ENCODE peak calls at places on chromosome X, in six cellular contexts. O is left ventricle myocardium inferior, I is tibial artery, M is ELR, G is NCI-H1092, U is SW480. H is an unnamed sample.

GRCh38 chrX:131068945-131069719 is 11.0 kb downstream of the ARHGAP36 start:
- DNase-seq in O (no peak), I (no peak), M (peak), G (no peak), U (no peak), H (no peak)

GRCh38 chrX:15203694-15204093 is 66.2 kb downstream of the ASB9 start:
- DNase-seq in O (no peak), I (no peak), M (no peak), G (no peak), U (no peak), H (no peak)

GRCh38 chrX:130857207-130857606 is 45.8 kb downstream of the ENOX2 start:
- DNase-seq in O (no peak), I (no peak), M (no peak), G (no peak), U (no peak), H (no peak)

GRCh38 chrX:3244955-3245354 is 101.5 kb downstream of the MXRA5 start:
- DNase-seq in O (no peak), I (no peak), M (peak), G (no peak), U (no peak), H (no peak)

GRCh38 chrX:121863976-121864375 is 816.6 kb downstream of the GLUD2 start:
- DNase-seq in O (no peak), I (no peak), M (no peak), G (no peak), U (no peak), H (no peak)

GRCh38 chrX:123450217-123450616 is 266.1 kb downstream of the GRIA3 start:
- DNase-seq in O (no peak), I (no peak), M (peak), G (no peak), U (peak), H (no peak)

GRCh38 chrX:103498786-103499185 is 20.5 kb downstream of the RAB40A start:
- DNase-seq in O (no peak), I (no peak), M (no peak), G (no peak), U (no peak), H (no peak)

GRCh38 chrX:71301195-71301924 is at the start of gene ITGB1BP2:
- DNase-seq in O (peak), I (peak), M (peak), G (no peak), U (no peak), H (peak)

GRCh38 chrX:17039826-17040225 is 93.4 kb downstream of the REPS2 start:
- DNase-seq in O (no peak), I (no peak), M (no peak), G (no peak), U (no peak), H (no peak)

GRCh38 chrX:150899191-150899757 is 806 bp upstream of the CD99L2 start:
- DNase-seq in O (peak), I (peak), M (peak), G (peak), U (peak), H (peak)

GRCh38 chrX:153564047-153564606 is 34.8 kb downstream of the CCNQ start:
- DNase-seq in O (peak), I (no peak), M (no peak), G (no peak), U (no peak), H (peak)

GRCh38 chrX:19772759-19773623 is 114.4 kb downstream of the SH3KBP1 start:
- DNase-seq in O (no peak), I (no peak), M (peak), G (no peak), U (no peak), H (no peak)

GRCh38 chrX:154459843-154460242 is 1.8 kb downstream of the PLXNA3 start:
- DNase-seq in O (no peak), I (no peak), M (no peak), G (no peak), U (no peak), H (no peak)

GRCh38 chrX:105273326-105273725 is 52.8 kb upstream of the TEX13A start:
- DNase-seq in O (no peak), I (no peak), M (no peak), G (no peak), U (no peak), H (no peak)

GRCh38 chrX:130874751-130875150 is 28.3 kb downstream of the ENOX2 start:
- DNase-seq in O (no peak), I (no peak), M (no peak), G (no peak), U (no peak), H (no peak)

GRCh38 chrX:86137071-86137470 is 11.2 kb upstream of the DACH2 start:
- DNase-seq in O (no peak), I (no peak), M (peak), G (no peak), U (no peak), H (no peak)

GRCh38 chrX:30283456-30284200 is 25.6 kb downstream of the NR0B1 start:
- DNase-seq in O (no peak), I (no peak), M (peak), G (no peak), U (peak), H (peak)

GRCh38 chrX:74602142-74602541 is 12.3 kb downstream of the RLIM start:
- DNase-seq in O (no peak), I (no peak), M (no peak), G (no peak), U (no peak), H (no peak)

GRCh38 chrX:110665636-110666035 is 130.0 kb downstream of the CHRDL1 start:
- DNase-seq in O (peak), I (peak), M (peak), G (no peak), U (peak), H (peak)

GRCh38 chrX:74550295-74550802 is 64.1 kb downstream of the RLIM start:
- DNase-seq in O (peak), I (peak), M (peak), G (peak), U (peak), H (peak)

GRCh38 chrX:48700951-48701653 is 4.6 kb downstream of the SUV39H1 start:
- DNase-seq in O (no peak), I (no peak), M (no peak), G (no peak), U (no peak), H (no peak)

GRCh38 chrX:124257924-124258706 is 74.3 kb upstream of the TEX13D start:
- DNase-seq in O (no peak), I (no peak), M (no peak), G (no peak), U (no peak), H (no peak)

GRCh38 chrX:72313757-72314156 is 8.0 kb upstream of the CITED1 start:
- DNase-seq in O (no peak), I (no peak), M (no peak), G (no peak), U (no peak), H (no peak)

GRCh38 chrX:56219702-56220101 is 12.5 kb upstream of the KLF8 start:
- DNase-seq in O (no peak), I (no peak), M (no peak), G (no peak), U (no peak), H (no peak)

GRCh38 chrX:26783512-26784225 is 567.7 kb downstream of the MAGEB5 start:
- DNase-seq in O (no peak), I (no peak), M (peak), G (peak), U (peak), H (peak)

GRCh38 chrX:46408553-46409407 is 136.4 kb downstream of the ZNF674 start:
- DNase-seq in O (peak), I (peak), M (peak), G (peak), U (peak), H (peak)

H was measured in adrenal gland.